ENCODE peak calls at places on chromosomes 6 and 20, in nine cellular contexts. L, F, P, Z, S, W, J, I and E are unnamed samples.

GRCh38 chr6:108953681-108954080 is 105.5 kb downstream of the ARMC2 start:
- DNase-seq in S (no peak), F (no peak), I (no peak), L (no peak), J (no peak), P (no peak), W (peak; percentile 34), Z (peak; percentile 54), E (no peak)

GRCh38 chr20:38748863-38749153 is 548 bp downstream of the ACTR5 start:
- DNase-seq in J (no peak), S (no peak), L (no peak), I (no peak), Z (no peak), W (no peak), P (no peak), F (no peak), E (no peak)

GRCh38 chr6:54264581-54265272 is 43.5 kb upstream of the TINAG start:
- DNase-seq in L (no peak), Z (no peak), P (no peak), J (no peak), I (no peak), S (no peak), W (peak; percentile 14), F (no peak), E (no peak)

GRCh38 chr20:1033751-1034419 is 31.8 kb upstream of the RSPO4 start:
- DNase-seq in J (no peak), Z (no peak), P (no peak), F (no peak), W (no peak), I (no peak), S (no peak), L (no peak), E (no peak)

GRCh38 chr6:168320661-168321060 is 1.1 kb upstream of the DACT2 start:
- DNase-seq in J (no peak), P (no peak), S (no peak), F (no peak), Z (no peak), W (no peak), L (no peak), I (no peak), E (no peak)

GRCh38 chr6:40999498-41000070 is 39.4 kb downstream of the UNC5CL start:
- DNase-seq in S (peak; percentile 74), F (peak; percentile 71), W (peak; percentile 47), Z (peak; percentile 66), I (peak; percentile 79), P (peak; percentile 80), J (peak; percentile 77), L (peak; percentile 30), E (no peak)

GRCh38 chr6:155310596-155310995 is 3.7 kb downstream of the TFB1M start:
- DNase-seq in L (no peak), P (no peak), F (no peak), Z (no peak), I (no peak), W (peak; percentile 29), J (no peak), S (no peak), E (no peak)

GRCh38 chr6:73314577-73315492 is 39.2 kb downstream of the DPPA5 start:
- DNase-seq in I (no peak), S (no peak), J (no peak), L (no peak), W (no peak), F (no peak), Z (no peak), P (no peak), E (no peak)

GRCh38 chr6:110877154-110877564 is 2.6 kb downstream of the AMD1 start:
- DNase-seq in J (no peak), P (peak; percentile 72), W (no peak), I (no peak), L (no peak), Z (peak; percentile 21), S (no peak), F (no peak), E (no peak)

GRCh38 chr6:82251942-82252341 is 4.4 kb upstream of the IBTK start:
- DNase-seq in P (peak; percentile 22), I (no peak), F (no peak), J (no peak), S (peak; percentile 54), W (peak; percentile 67), L (no peak), Z (peak; percentile 75), E (no peak)

GRCh38 chr6:133768656-133769295 is 120.1 kb upstream of the TCF21 start:
- DNase-seq in P (no peak), L (no peak), Z (peak; percentile 59), F (peak; percentile 64), S (peak; percentile 54), I (peak; percentile 60), J (no peak), W (no peak), E (no peak)

GRCh38 chr6:82072113-82072512 is 175.4 kb downstream of the IBTK start:
- DNase-seq in Z (no peak), L (no peak), P (no peak), W (no peak), J (no peak), S (no peak), I (no peak), F (no peak), E (no peak)

GRCh38 chr6:4727671-4728435 is 48.4 kb upstream of the CDYL start:
- DNase-seq in P (peak; percentile 69), Z (no peak), I (no peak), J (no peak), W (no peak), F (no peak), S (peak; percentile 60), L (no peak), E (no peak)

GRCh38 chr6:155050311-155050710 is 55.2 kb downstream of the TIAM2 start:
- DNase-seq in J (no peak), Z (no peak), I (no peak), W (peak; percentile 7), S (no peak), P (no peak), F (no peak), L (no peak), E (no peak)

GRCh38 chr6:3884007-3884745 is 35.0 kb downstream of the FAM50B start:
- DNase-seq in J (no peak), W (peak; percentile 49), F (no peak), Z (peak; percentile 75), I (no peak), L (peak; percentile 62), P (no peak), S (no peak), E (no peak)

GRCh38 chr20:56783826-56784225 is 154.7 kb downstream of the TFAP2C start:
- DNase-seq in P (no peak), I (no peak), J (no peak), W (no peak), L (no peak), Z (no peak), F (no peak), S (no peak), E (no peak)

GRCh38 chr20:4233520-4233919 is 218.2 kb upstream of the RNF24 start:
- DNase-seq in Z (no peak), W (no peak), I (no peak), S (no peak), J (no peak), P (no peak), L (no peak), F (no peak), E (no peak)
- TF ChIP-seq CTCF in Z (peak; percentile 15), W (peak; percentile 21), I (no peak), S (peak; percentile 38), J (no peak), P (peak; percentile 46), L (peak; percentile 19), F (no peak), E (peak; percentile 45)

GRCh38 chr20:34155864-34156263 is 43.8 kb upstream of the EIF2S2 start:
- DNase-seq in S (no peak), L (no peak), W (no peak), I (no peak), F (no peak), Z (no peak), J (no peak), P (no peak), E (no peak)

GRCh38 chr20:34145280-34145819 is 33.3 kb upstream of the EIF2S2 start:
- DNase-seq in I (no peak), J (no peak), S (no peak), F (no peak), P (no peak), Z (no peak), W (no peak), L (no peak), E (no peak)

GRCh38 chr20:34150616-34151015 is 38.6 kb upstream of the EIF2S2 start:
- DNase-seq in L (no peak), P (no peak), S (no peak), Z (no peak), F (no peak), W (no peak), I (no peak), J (no peak), E (no peak)
- H3K4me3 ChIP-seq in L (no peak overlapping the region), P (no peak overlapping the region), S (no peak overlapping the region), Z (no peak overlapping the region), F (no peak overlapping the region), W (no peak overlapping the region), I (no peak overlapping the region), J (no peak overlapping the region), E (no peak overlapping the region)

GRCh38 chr6:32664827-32665362 is 1.6 kb downstream of the HLA-DQB1 start:
- DNase-seq in S (peak; percentile 41), J (no peak), W (no peak), F (peak; percentile 61), Z (no peak), I (peak; percentile 47), L (no peak), P (no peak), E (no peak)

GRCh38 chr6:32664354-32664753 is 2.1 kb downstream of the HLA-DQB1 start:
- DNase-seq in L (no peak), F (no peak), W (no peak), S (no peak), Z (no peak), J (no peak), I (no peak), P (no peak), E (no peak)

GRCh38 chr6:32662836-32663235 is 3.6 kb downstream of the HLA-DQB1 start:
- DNase-seq in P (no peak), J (no peak), Z (no peak), W (no peak), L (no peak), S (no peak), I (no peak), F (no peak), E (no peak)

GRCh38 chr6:32659856-32660595 is 6.4 kb downstream of the HLA-DQB1 start:
- DNase-seq in L (no peak), I (peak; percentile 34), S (no peak), Z (no peak), J (no peak), P (no peak), F (no peak), W (no peak), E (no peak)

GRCh38 chr6:32662099-32662498 is 4.4 kb downstream of the HLA-DQB1 start:
- DNase-seq in F (no peak), L (no peak), I (no peak), J (no peak), S (no peak), W (no peak), Z (no peak), P (no peak), E (no peak)
- TF ChIP-seq CTCF in F (no peak), L (no peak), I (no peak), J (no peak), S (no peak), W (no peak), Z (no peak), P (no peak), E (no peak)

DNA sequence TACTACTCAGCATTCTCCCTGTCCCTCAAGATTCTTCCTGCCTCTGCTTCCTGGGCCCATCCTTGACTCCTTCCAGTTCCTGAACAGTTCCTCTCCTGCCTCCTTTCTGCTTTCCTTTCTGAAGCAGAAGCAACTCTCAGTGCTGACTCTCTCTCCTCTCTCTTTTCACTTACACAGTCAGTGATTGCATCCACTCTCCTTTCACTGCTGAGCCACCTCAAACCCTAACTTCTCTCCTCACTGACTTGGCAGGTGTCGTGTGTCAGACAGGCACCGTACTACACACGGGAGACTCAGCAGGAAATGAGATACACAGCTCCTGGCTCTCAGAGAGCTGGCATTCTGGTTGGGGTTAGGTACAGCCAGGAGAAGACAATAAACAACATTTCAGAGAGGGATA is 5.6 kb downstream of the ABHD16A start:
- DNase-seq in J (no peak), F (no peak), Z (no peak), I (no peak), S (no peak), W (no peak), L (no peak), P (no peak), E (no peak)
- H3K4me3 ChIP-seq in J (no peak overlapping the region), F (no peak overlapping the region), Z (no peak overlapping the region), I (no peak overlapping the region), S (no peak overlapping the region), W (no peak overlapping the region), L (no peak overlapping the region), P (no peak overlapping the region), E (no peak overlapping the region)